ENCODE peak calls at places on chromosomes 4 and X, in four cellular contexts. S is HepG2, L is K562, U is A549. A is an unnamed sample.

GRCh38 chrX:1601051-1601767 is 9.8 kb downstream of the AKAP17A start:
- DNase-seq in S (no peak), L (no peak), U (no peak), A (no peak)

GRCh38 chr4:31125061-31125460 is 404.9 kb downstream of the PCDH7 start:
- DNase-seq in S (no peak), L (no peak), U (no peak), A (no peak)

GRCh38 chrX:63784902-63785692 is at the start of gene ARHGEF9:
- DNase-seq in S (no peak), L (no peak), U (no peak), A (peak; percentile 64)

GRCh38 chrX:109475174-109475891 is 6.6 kb downstream of the GUCY2F start:
- DNase-seq in S (peak; percentile 35), L (peak; percentile 30), U (peak; percentile 18), A (peak; percentile 57)

GRCh38 chr4:178689926-178690325 is 1247.7 kb upstream of the AGA start:
- DNase-seq in S (no peak), L (no peak), U (no peak), A (no peak)

GRCh38 chr4:6530964-6531363 is 44.0 kb upstream of the MAN2B2 start:
- DNase-seq in S (no peak), L (no peak), U (no peak), A (no peak)

GRCh38 chrX:72046447-72046846 is 85.3 kb downstream of the RTL5 start:
- DNase-seq in S (no peak), L (no peak), U (no peak), A (no peak)

GRCh38 chr4:169148851-169149250 is 121.9 kb downstream of the SH3RF1 start:
- DNase-seq in S (no peak), L (no peak), U (no peak), A (no peak)

GRCh38 chr4:128517739-128518510 is 230.3 kb upstream of the PGRMC2 start:
- DNase-seq in S (peak; percentile 68), L (peak; percentile 86), U (peak; percentile 81), A (no peak)

GRCh38 chrX:105821471-105822081 is 763 bp upstream of the NRK start:
- DNase-seq in S (no peak), L (no peak), U (no peak), A (peak; percentile 65)

GRCh38 chr4:187612211-187612780 is 383.3 kb upstream of the ZFP42 start:
- DNase-seq in S (no peak), L (no peak), U (no peak), A (no peak)

GRCh38 chr4:152591361-152591760 is 55.5 kb upstream of the FBXW7 start:
- DNase-seq in S (no peak), L (no peak), U (no peak), A (peak; percentile 83)

GRCh38 chr4:14115106-14115505 is 487.6 kb upstream of the BOD1L1 start:
- DNase-seq in S (no peak), L (no peak), U (no peak), A (peak; percentile 16)

GRCh38 chr4:14117575-14118228 is 490.2 kb upstream of the BOD1L1 start:
- DNase-seq in S (no peak), L (no peak), U (no peak), A (no peak)

GRCh38 chr4:14110407-14110806 is 482.9 kb upstream of the BOD1L1 start:
- DNase-seq in S (no peak), L (no peak), U (no peak), A (no peak)

DNA sequence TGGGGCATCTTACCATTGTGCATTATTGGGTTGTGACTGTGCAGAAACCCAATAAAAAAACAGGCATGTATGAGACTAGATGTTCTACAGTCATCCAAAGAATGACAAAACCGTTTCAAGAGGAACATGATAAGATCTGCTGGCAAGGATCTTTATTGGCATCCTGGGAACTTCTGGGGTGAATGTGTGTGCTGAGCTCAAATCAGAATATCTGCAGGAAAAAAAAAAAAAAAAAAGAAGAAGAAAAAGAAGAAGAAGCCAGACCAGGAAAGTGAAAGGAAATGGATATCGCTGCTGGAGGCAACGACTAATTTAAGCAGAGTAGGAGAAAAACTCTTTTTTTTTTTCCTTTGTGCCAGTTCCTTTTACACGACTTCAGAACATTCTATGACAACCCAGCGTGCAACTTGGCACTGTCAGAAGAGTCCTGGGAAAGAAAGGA is 484.2 kb upstream of the BOD1L1 start:
- DNase-seq in S (no peak), L (no peak), U (no peak), A (no peak)
- TF ChIP-seq NR3C1 in S (no peak), L (no peak), U (no peak), A (no peak)

DNA sequence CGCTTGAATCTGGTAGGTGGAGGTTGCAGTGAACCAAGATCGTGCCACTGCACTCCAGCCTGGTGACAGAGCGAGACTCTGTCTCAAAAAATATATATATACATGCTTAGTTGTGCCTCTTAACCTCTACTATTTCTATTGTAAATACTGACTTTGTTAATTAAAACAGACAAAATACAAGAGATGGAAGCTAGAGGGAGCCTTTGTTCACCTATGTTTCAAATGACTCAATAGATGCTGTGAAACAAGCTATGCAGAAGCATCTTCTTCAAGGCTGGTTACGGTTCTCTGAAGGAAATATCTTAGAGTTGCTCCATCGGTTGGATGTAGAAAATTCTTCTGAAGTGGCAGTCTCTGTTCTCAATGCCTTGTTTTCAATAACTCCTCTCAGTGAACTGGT is 6.2 kb downstream of the NCAPG start:
- DNase-seq in S (peak; percentile 29), L (no peak), U (no peak), A (no peak)
- TF ChIP-seq NR3C1 in S (no peak), L (no peak), U (no peak), A (no peak)

GRCh38 chr4:147596377-147596776 is 20.8 kb upstream of the TMEM184C start:
- DNase-seq in S (no peak), L (no peak), U (no peak), A (no peak)
- TF ChIP-seq NR3C1 in S (no peak), L (no peak), U (no peak), A (no peak)

GRCh38 chr4:89001647-89002518 is 55.1 kb downstream of the FAM13A start:
- DNase-seq in S (no peak), L (no peak), U (no peak), A (no peak)
- TF ChIP-seq NR3C1 in S (no peak), L (no peak), U (no peak), A (no peak)

GRCh38 chrX:2824886-2825285 is 3.8 kb upstream of the GYG2 start:
- DNase-seq in S (no peak), L (no peak), U (no peak), A (no peak)

GRCh38 chrX:2829066-2829430 is 318 bp downstream of the GYG2 start:
- DNase-seq in S (no peak), L (no peak), U (no peak), A (peak; percentile 59)

GRCh38 chrX:2831471-2832228 is 2.9 kb downstream of the GYG2 start:
- DNase-seq in S (no peak), L (no peak), U (no peak), A (no peak)

GRCh38 chrX:2829469-2830246 is 928 bp downstream of the GYG2 start:
- DNase-seq in S (no peak), L (no peak), U (no peak), A (no peak)

GRCh38 chrX:2828404-2829065 is at the start of gene GYG2:
- DNase-seq in S (peak; percentile 64), L (no peak), U (no peak), A (peak; percentile 67)
- TF ChIP-seq NR3C1 in S (no peak), L (no peak), U (no peak), A (no peak)

DNA sequence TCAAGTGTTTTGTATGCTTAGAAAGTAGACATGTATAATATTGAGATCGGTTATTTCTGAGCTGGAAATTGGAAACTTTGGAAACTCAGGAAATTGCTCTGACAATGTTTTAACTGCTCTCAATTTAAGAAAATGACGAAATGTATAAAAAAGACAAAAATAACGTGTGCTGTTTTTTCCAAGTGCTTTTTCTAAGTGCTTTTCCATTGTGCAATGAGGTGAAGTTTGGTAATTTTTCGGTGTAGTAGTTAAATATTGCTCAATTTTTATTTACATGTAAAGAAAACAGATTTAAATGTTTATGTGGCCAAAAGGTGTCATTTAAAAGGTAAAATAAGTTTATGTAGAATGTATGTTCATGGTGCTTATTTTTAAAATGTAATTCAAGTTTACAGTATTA is 39.4 kb upstream of the RHOH start:
- DNase-seq in S (no peak), L (no peak), U (no peak), A (no peak)
- TF ChIP-seq NR3C1 in S (no peak), L (no peak), U (no peak), A (no peak)

GRCh38 chr4:53780736-53781400 is 189.6 kb upstream of the LNX1 start:
- DNase-seq in S (no peak), L (no peak), U (no peak), A (no peak)
- TF ChIP-seq NR3C1 in S (no peak), L (no peak), U (no peak), A (no peak)

DNA sequence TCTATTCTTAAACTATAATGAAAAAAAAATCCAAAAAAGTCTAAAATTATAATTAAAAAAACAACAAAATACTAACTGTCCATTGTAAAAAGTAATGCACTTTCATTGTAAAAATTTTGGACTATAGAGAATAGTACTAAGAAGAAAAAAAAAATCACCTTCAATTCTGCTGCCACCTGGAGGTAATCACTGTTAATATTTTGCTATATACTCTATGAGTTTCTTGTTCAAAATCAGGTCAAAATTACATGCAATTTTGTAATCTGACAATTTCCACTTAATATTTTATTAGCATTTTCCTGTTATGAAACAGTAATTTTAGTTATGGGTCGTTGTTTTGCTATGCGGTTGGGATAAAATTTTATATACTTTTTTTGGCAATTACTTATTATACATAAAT is 62.0 kb downstream of the HTT start:
- DNase-seq in S (no peak), L (no peak), U (no peak), A (no peak)
- TF ChIP-seq NR3C1 in S (no peak), L (no peak), U (no peak), A (no peak)

A was measured in WTC11.